ENCODE peak calls at places on chromosome 3, in seven cellular contexts. C, D, I, H, Y, O and X are unnamed samples.

GRCh38 chr3:111200027-111200426 is 128.4 kb downstream of the NECTIN3 start:
- DNase-seq in C (no peak), D (no peak), I (no peak), H (no peak), Y (no peak), O (peak; percentile 7), X (no peak)

GRCh38 chr3:17258823-17259436 is 374.2 kb downstream of the PLCL2 start:
- DNase-seq in C (peak; percentile 22), D (no peak), I (peak; percentile 64), H (peak; percentile 58), Y (no peak), O (peak; percentile 59), X (peak; percentile 71)

GRCh38 chr3:155065537-155065936 is 14.6 kb upstream of the MME start:
- DNase-seq in C (peak; percentile 41), D (peak; percentile 25), I (peak; percentile 63), H (peak; percentile 70), Y (peak; percentile 46), O (peak; percentile 20), X (peak; percentile 50)

GRCh38 chr3:53941174-53941573 is 49.5 kb upstream of the SELENOK start:
- DNase-seq in C (no peak), D (no peak), I (peak; percentile 31), H (peak; percentile 72), Y (peak; percentile 26), O (no peak), X (peak; percentile 54)

GRCh38 chr3:109685084-109686079 is 348.0 kb upstream of the DPPA4 start:
- DNase-seq in C (peak; percentile 85), D (peak; percentile 67), I (peak; percentile 99), H (peak; percentile 99), Y (peak; percentile 99), O (peak; percentile 42), X (peak; percentile 99)

GRCh38 chr3:193016437-193016887 is 98.8 kb upstream of the MB21D2 start:
- DNase-seq in C (no peak), D (peak; percentile 16), I (peak; percentile 28), H (peak; percentile 70), Y (peak; percentile 83), O (peak; percentile 42), X (peak; percentile 41)

GRCh38 chr3:108125550-108126071 is 34.8 kb upstream of the CD47 start:
- DNase-seq in C (no peak), D (no peak), I (no peak), H (no peak), Y (no peak), O (no peak), X (no peak)

GRCh38 chr3:182058488-182058887 is 346.8 kb downstream of the SOX2 start:
- DNase-seq in C (no peak), D (no peak), I (no peak), H (no peak), Y (no peak), O (no peak), X (no peak)

GRCh38 chr3:179544981-179545645 is 17.6 kb upstream of the ACTL6A start:
- DNase-seq in C (peak; percentile 40), D (no peak), I (peak; percentile 68), H (peak; percentile 46), Y (no peak), O (no peak), X (peak; percentile 52)

GRCh38 chr3:38984110-38984509 is 67.6 kb downstream of the SCN11A start:
- DNase-seq in C (no peak), D (no peak), I (no peak), H (no peak), Y (no peak), O (no peak), X (no peak)

GRCh38 chr3:49636883-49637609 is 37.1 kb upstream of the APEH start:
- DNase-seq in C (no peak), D (no peak), I (no peak), H (no peak), Y (no peak), O (no peak), X (peak; percentile 25)

GRCh38 chr3:150495149-150495548 is 51.1 kb downstream of the SERP1 start:
- DNase-seq in C (no peak), D (no peak), I (no peak), H (no peak), Y (no peak), O (peak; percentile 38), X (peak; percentile 16)

GRCh38 chr3:27589795-27590194 is 105.6 kb upstream of the SLC4A7 start:
- DNase-seq in C (no peak), D (no peak), I (peak; percentile 58), H (peak; percentile 52), Y (no peak), O (no peak), X (no peak)